ENCODE peak calls at places on chromosomes 1 and 21, in nine cellular contexts. P is D341Med; B is GM06990; M is caudate nucleus; O is suprapubic skin; R is stimulated activated CD8-positive, alpha-beta memory T cell treated with anti-CD3 and anti-CD28 coated beads, Interleukin-4, amount 100 ng/mL, for 4 hours; G is T follicular helper cell; T is KG1; N is NCI-H510A. S is an unnamed sample.

GRCh38 chr1:53681647-53682368 is 57.2 kb downstream of the GLIS1 start:
- DNase-seq in P (peak; percentile 72), B (no peak), M (no peak), O (peak; percentile 70), R (no peak), G (peak; percentile 21), T (peak; percentile 57), N (peak; percentile 77), S (peak; percentile 32)

GRCh38 chr1:39575191-39576015 is 1.2 kb downstream of the PABPC4 start:
- DNase-seq in P (no peak), B (no peak), M (no peak), O (peak; percentile 80), R (peak; percentile 43), G (peak; percentile 30), T (no peak), N (peak; percentile 70), S (peak; percentile 47)

GRCh38 chr1:6392880-6393399 is 627 bp downstream of the ACOT7 start:
- DNase-seq in P (no peak), B (no peak), M (no peak), O (no peak), R (no peak), G (peak; percentile 6), T (no peak), N (peak; percentile 28), S (no peak)

GRCh38 chr1:36321119-36321951 is 2.1 kb downstream of the EVA1B start:
- DNase-seq in P (no peak), B (peak; percentile 45), M (no peak), O (peak; percentile 92), R (no peak), G (no peak), T (no peak), N (peak; percentile 19), S (no peak)

GRCh38 chr1:43265431-43265830 is 4.4 kb upstream of the TMEM125 start:
- DNase-seq in P (no peak), B (no peak), M (no peak), O (no peak), R (no peak), G (no peak), T (no peak), N (no peak), S (no peak)

GRCh38 chr1:53715478-53715877 is 23.5 kb downstream of the GLIS1 start:
- DNase-seq in P (peak; percentile 69), B (no peak), M (no peak), O (peak; percentile 41), R (no peak), G (no peak), T (no peak), N (no peak), S (peak; percentile 62)

GRCh38 chr1:201748331-201748730 is 80.6 kb upstream of the IPO9 start:
- DNase-seq in P (no peak), B (no peak), M (no peak), O (no peak), R (no peak), G (no peak), T (no peak), N (no peak), S (peak; percentile 34)

GRCh38 chr1:233240839-233241682 is 54.5 kb downstream of the PCNX2 start:
- DNase-seq in P (peak; percentile 87), B (no peak), M (peak; percentile 20), O (peak; percentile 66), R (no peak), G (no peak), T (no peak), N (no peak), S (peak; percentile 58)

GRCh38 chr21:42653492-42654061 is at the start of gene PDE9A:
- DNase-seq in P (peak; percentile 95), B (no peak), M (no peak), O (no peak), R (no peak), G (no peak), T (no peak), N (no peak), S (peak; percentile 13)

GRCh38 chr1:105556266-105556665 is 1500.2 kb upstream of the PRMT6 start:
- DNase-seq in P (no peak), B (no peak), M (no peak), O (no peak), R (no peak), G (no peak), T (no peak), N (no peak), S (no peak)

GRCh38 chr21:44279621-44280260 is 5.9 kb upstream of the AIRE start:
- DNase-seq in P (no peak), B (no peak), M (no peak), O (no peak), R (no peak), G (no peak), T (no peak), N (no peak), S (no peak)

GRCh38 chr1:241711326-241711725 is 59.2 kb downstream of the WDR64 start:
- DNase-seq in P (no peak), B (no peak), M (no peak), O (no peak), R (no peak), G (no peak), T (peak; percentile 2), N (no peak), S (no peak)

GRCh38 chr1:31413405-31414005 is 492 bp downstream of the SERINC2 start:
- DNase-seq in P (peak; percentile 69), B (no peak), M (peak; percentile 5), O (peak; percentile 85), R (no peak), G (no peak), T (no peak), N (no peak), S (peak; percentile 38)

GRCh38 chr1:32071758-32072621 is 749 bp upstream of the TMEM39B start:
- DNase-seq in P (no peak), B (no peak), M (no peak), O (no peak), R (no peak), G (no peak), T (peak; percentile 28), N (no peak), S (no peak)

GRCh38 chr1:235199441-235199840 is 38.4 kb upstream of the RBM34 start:
- DNase-seq in P (no peak), B (no peak), M (no peak), O (no peak), R (no peak), G (no peak), T (no peak), N (no peak), S (peak; percentile 74)

GRCh38 chr21:38987551-38988210 is 182.0 kb downstream of the ETS2 start:
- DNase-seq in P (no peak), B (no peak), M (no peak), O (no peak), R (no peak), G (no peak), T (no peak), N (no peak), S (no peak)

GRCh38 chr21:36117276-36117675 is 17.6 kb upstream of the CBR3 start:
- DNase-seq in P (no peak), B (no peak), M (no peak), O (no peak), R (no peak), G (no peak), T (no peak), N (no peak), S (no peak)

GRCh38 chr1:184545601-184546000 is 158.8 kb downstream of the C1orf21 start:
- DNase-seq in P (no peak), B (no peak), M (no peak), O (no peak), R (no peak), G (no peak), T (no peak), N (no peak), S (no peak)

GRCh38 chr1:27360159-27361043 is 6.4 kb downstream of the MAP3K6 start:
- DNase-seq in P (no peak), B (peak; percentile 56), M (no peak), O (no peak), R (no peak), G (no peak), T (no peak), N (no peak), S (no peak)

GRCh38 chr1:182845894-182846293 is 6.7 kb downstream of the DHX9 start:
- DNase-seq in P (peak; percentile 62), B (no peak), M (no peak), O (no peak), R (no peak), G (no peak), T (no peak), N (no peak), S (no peak)

GRCh38 chr1:194268839-194269238 is 1082.4 kb upstream of the B3GALT2 start:
- DNase-seq in P (no peak), B (no peak), M (no peak), O (no peak), R (no peak), G (no peak), T (no peak), N (no peak), S (no peak)

GRCh38 chr1:18120638-18121037 is 13.0 kb downstream of the IGSF21 start:
- DNase-seq in P (no peak), B (no peak), M (no peak), O (no peak), R (no peak), G (no peak), T (no peak), N (no peak), S (no peak)

GRCh38 chr21:46368533-46369285 is 44.8 kb downstream of the PCNT start:
- DNase-seq in P (no peak), B (no peak), M (no peak), O (no peak), R (peak; percentile 10), G (no peak), T (no peak), N (no peak), S (no peak)

GRCh38 chr1:153035211-153035610 is 4.2 kb downstream of the SPRR1B start:
- DNase-seq in P (no peak), B (no peak), M (no peak), O (no peak), R (no peak), G (no peak), T (no peak), N (no peak), S (no peak)

GRCh38 chr1:10693497-10694273 is 102.8 kb downstream of the CASZ1 start:
- DNase-seq in P (peak; percentile 62), B (peak; percentile 60), M (no peak), O (no peak), R (peak; percentile 13), G (peak; percentile 29), T (no peak), N (peak; percentile 45), S (peak; percentile 13)

S was measured in SK-MEL-5.